ENCODE peak calls at places on chromosomes 16 and 17, in four cellular contexts. One of them, this sample, is unnamed.

GRCh38 chr16:49010396-49010795 is 271.2 kb downstream of the CBLN1 start:
- DNase-seq in WTC11: no peak
- DNase-seq in K562: no peak
- DNase-seq in GM12878: no peak
- DNase-seq in this sample: no peak

GRCh38 chr16:20799599-20799998 is 6.7 kb downstream of the ERI2 start:
- DNase-seq in WTC11: no peak
- DNase-seq in K562: no peak
- DNase-seq in GM12878: no peak
- DNase-seq in this sample: peak; percentile 18

GRCh38 chr17:299546-299945 is 53.1 kb downstream of the RPH3AL start:
- DNase-seq in WTC11: no peak
- DNase-seq in K562: no peak
- DNase-seq in GM12878: no peak
- DNase-seq in this sample: no peak

GRCh38 chr16:79192904-79193303 is 407.6 kb downstream of the MAF start:
- DNase-seq in WTC11: no peak
- DNase-seq in K562: no peak
- DNase-seq in GM12878: no peak
- DNase-seq in this sample: no peak

GRCh38 chr17:2042355-2042929 is 620 bp downstream of the OVCA2 start:
- DNase-seq in WTC11: no peak
- DNase-seq in K562: peak; percentile 22
- DNase-seq in GM12878: no peak
- DNase-seq in this sample: no peak

GRCh38 chr16:17177242-17177967 is 293.4 kb downstream of the XYLT1 start:
- DNase-seq in WTC11: no peak
- DNase-seq in K562: no peak
- DNase-seq in GM12878: no peak
- DNase-seq in this sample: no peak

GRCh38 chr16:66524601-66525164 is 25.2 kb downstream of the TK2 start:
- DNase-seq in WTC11: no peak
- DNase-seq in K562: peak; percentile 52
- DNase-seq in GM12878: peak; percentile 85
- DNase-seq in this sample: no peak

GRCh38 chr16:85842435-85842834 is 42.9 kb downstream of the COX4I1 start:
- DNase-seq in WTC11: no peak
- DNase-seq in K562: no peak
- DNase-seq in GM12878: no peak
- DNase-seq in this sample: no peak

GRCh38 chr17:47915667-47916242 is 19.7 kb downstream of the SP2 start:
- DNase-seq in WTC11: no peak
- DNase-seq in K562: no peak
- DNase-seq in GM12878: no peak
- DNase-seq in this sample: no peak

GRCh38 chr16:5058476-5058875 is 7.3 kb downstream of the C16orf89 start:
- DNase-seq in WTC11: peak; percentile 86
- DNase-seq in K562: no peak
- DNase-seq in GM12878: no peak
- DNase-seq in this sample: peak; percentile 47

GRCh38 chr16:30054959-30055553 is 10.5 kb upstream of the ALDOA start:
- DNase-seq in WTC11: peak; percentile 84
- DNase-seq in K562: peak; percentile 54
- DNase-seq in GM12878: no peak
- DNase-seq in this sample: peak; percentile 62

GRCh38 chr17:77462101-77462500 is 321.3 kb downstream of the SEC14L1 start:
- DNase-seq in WTC11: no peak
- DNase-seq in K562: no peak
- DNase-seq in GM12878: peak; percentile 84
- DNase-seq in this sample: no peak

GRCh38 chr16:31527617-31528287 is at the start of gene AHSP:
- DNase-seq in WTC11: no peak
- DNase-seq in K562: peak; percentile 42
- DNase-seq in GM12878: no peak
- DNase-seq in this sample: no peak

GRCh38 chr17:2083613-2084128 is 28.8 kb downstream of the HIC1 start:
- DNase-seq in WTC11: no peak
- DNase-seq in K562: peak; percentile 20
- DNase-seq in GM12878: peak; percentile 83
- DNase-seq in this sample: peak; percentile 47

GRCh38 chr17:19812407-19812806 is 55.3 kb downstream of the ULK2 start:
- DNase-seq in WTC11: no peak
- DNase-seq in K562: no peak
- DNase-seq in GM12878: no peak
- DNase-seq in this sample: no peak

GRCh38 chr17:78745407-78746088 is 36.5 kb downstream of the CYTH1 start:
- DNase-seq in WTC11: peak; percentile 28
- DNase-seq in K562: no peak
- DNase-seq in GM12878: no peak
- DNase-seq in this sample: peak; percentile 52

GRCh38 chr16:56950881-56951771 is 10.6 kb upstream of the CETP start:
- DNase-seq in WTC11: peak; percentile 72
- DNase-seq in K562: peak; percentile 55
- DNase-seq in GM12878: no peak
- DNase-seq in this sample: peak; percentile 61

GRCh38 chr16:56041556-56042140 is 149.6 kb upstream of the GNAO1 start:
- DNase-seq in WTC11: peak; percentile 71
- DNase-seq in K562: peak; percentile 24
- DNase-seq in GM12878: no peak
- DNase-seq in this sample: peak; percentile 45

DNA sequence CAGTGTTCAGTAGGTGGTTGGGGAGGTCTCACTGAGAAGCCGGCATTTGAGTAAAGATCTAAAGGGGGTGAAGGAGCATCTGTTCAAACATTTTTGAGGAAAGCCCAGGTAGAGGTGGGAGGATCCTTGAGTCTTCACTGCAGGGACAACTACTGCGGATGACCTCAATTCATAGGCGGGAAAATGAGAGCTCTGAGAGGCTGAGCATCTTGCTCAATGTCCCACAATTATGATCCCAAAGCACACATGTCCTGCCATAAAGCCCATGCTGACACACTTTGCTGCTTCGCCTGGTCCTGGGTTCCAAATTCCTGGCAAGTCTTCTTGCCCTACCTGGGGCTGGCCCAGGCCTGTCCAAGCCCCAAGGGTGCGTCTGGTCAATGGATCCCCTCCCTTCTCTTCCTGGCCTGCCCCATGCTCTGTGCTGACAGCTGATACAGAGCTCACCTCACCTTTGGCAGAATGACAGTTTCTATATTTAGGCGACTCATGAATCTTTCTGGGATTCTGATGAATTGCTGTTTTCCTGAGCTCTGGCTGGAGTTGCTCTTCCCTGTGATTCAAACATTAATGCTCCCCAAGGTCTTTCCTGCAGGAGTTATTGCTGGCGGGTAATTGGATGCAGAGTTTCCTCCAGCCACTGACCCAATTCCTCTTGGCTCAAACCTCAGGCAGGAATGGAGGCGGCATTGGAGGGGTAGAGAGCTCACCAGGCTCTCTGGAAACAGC is 129.1 kb downstream of the ASIC2 start:
- DNase-seq in WTC11: no peak
- DNase-seq in K562: no peak
- DNase-seq in GM12878: no peak
- DNase-seq in this sample: no peak
- TF ChIP-seq CBFB in WTC11: no peak
- TF ChIP-seq CBFB in K562: no peak
- TF ChIP-seq CBFB in GM12878: no peak
- TF ChIP-seq CBFB in this sample: no peak

GRCh38 chr16:495127-495748 is 32.3 kb upstream of the CAPN15 start:
- DNase-seq in WTC11: peak; percentile 73
- DNase-seq in K562: peak; percentile 54
- DNase-seq in GM12878: no peak
- DNase-seq in this sample: peak; percentile 59

GRCh38 chr16:491225-491919 is 36.1 kb upstream of the CAPN15 start:
- DNase-seq in WTC11: no peak
- DNase-seq in K562: peak; percentile 57
- DNase-seq in GM12878: no peak
- DNase-seq in this sample: no peak

GRCh38 chr16:490768-491167 is 36.7 kb upstream of the CAPN15 start:
- DNase-seq in WTC11: no peak
- DNase-seq in K562: no peak
- DNase-seq in GM12878: no peak
- DNase-seq in this sample: no peak

GRCh38 chr16:489606-490005 is 37.9 kb upstream of the CAPN15 start:
- DNase-seq in WTC11: no peak
- DNase-seq in K562: no peak
- DNase-seq in GM12878: no peak
- DNase-seq in this sample: no peak

GRCh38 chr16:492211-492875 is 35.2 kb upstream of the CAPN15 start:
- DNase-seq in WTC11: no peak
- DNase-seq in K562: no peak
- DNase-seq in GM12878: no peak
- DNase-seq in this sample: no peak
- TF ChIP-seq CBFB in WTC11: no peak
- TF ChIP-seq CBFB in K562: no peak
- TF ChIP-seq CBFB in GM12878: no peak
- TF ChIP-seq CBFB in this sample: no peak

GRCh38 chr17:32349503-32349853 is 479 bp upstream of the ZNF207 start:
- DNase-seq in WTC11: no peak
- DNase-seq in K562: no peak
- DNase-seq in GM12878: no peak
- DNase-seq in this sample: no peak
- TF ChIP-seq CBFB in WTC11: no peak
- TF ChIP-seq CBFB in K562: no peak
- TF ChIP-seq CBFB in GM12878: no peak
- TF ChIP-seq CBFB in this sample: no peak

DNA sequence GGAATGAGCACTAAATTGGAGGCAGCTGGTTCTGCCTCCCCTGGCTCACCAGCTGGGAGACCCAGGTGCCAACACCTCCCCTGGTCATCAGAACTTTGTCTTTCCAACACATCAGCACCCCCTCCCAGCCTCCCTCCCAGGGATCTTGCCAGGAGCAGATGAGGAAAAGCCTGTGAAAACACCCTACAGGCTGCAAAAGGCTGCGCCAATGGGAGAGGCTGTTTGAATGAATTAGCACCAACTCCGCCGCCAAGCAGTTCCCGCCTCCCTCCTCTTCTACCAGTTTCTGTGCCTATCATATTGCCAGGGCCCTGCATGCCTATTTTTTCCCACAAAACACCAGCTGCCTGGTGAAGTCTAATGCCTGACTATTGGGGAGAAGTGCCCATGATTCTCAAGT is 137.0 kb downstream of the AIPL1 start:
- DNase-seq in WTC11: no peak
- DNase-seq in K562: no peak
- DNase-seq in GM12878: no peak
- DNase-seq in this sample: no peak
- TF ChIP-seq CBFB in WTC11: no peak
- TF ChIP-seq CBFB in K562: no peak
- TF ChIP-seq CBFB in GM12878: no peak
- TF ChIP-seq CBFB in this sample: no peak

GRCh38 chr16:64453643-64454042 is 668.2 kb downstream of the CDH11 start:
- DNase-seq in WTC11: no peak
- DNase-seq in K562: no peak
- DNase-seq in GM12878: no peak
- DNase-seq in this sample: no peak

GRCh38 chr16:64445649-64446048 is 676.2 kb downstream of the CDH11 start:
- DNase-seq in WTC11: no peak
- DNase-seq in K562: no peak
- DNase-seq in GM12878: no peak
- DNase-seq in this sample: no peak

GRCh38 chr16:64452446-64452845 is 669.4 kb downstream of the CDH11 start:
- DNase-seq in WTC11: no peak
- DNase-seq in K562: no peak
- DNase-seq in GM12878: no peak
- DNase-seq in this sample: no peak

GRCh38 chr16:64449511-64449910 is 672.4 kb downstream of the CDH11 start:
- DNase-seq in WTC11: no peak
- DNase-seq in K562: no peak
- DNase-seq in GM12878: no peak
- DNase-seq in this sample: no peak

DNA sequence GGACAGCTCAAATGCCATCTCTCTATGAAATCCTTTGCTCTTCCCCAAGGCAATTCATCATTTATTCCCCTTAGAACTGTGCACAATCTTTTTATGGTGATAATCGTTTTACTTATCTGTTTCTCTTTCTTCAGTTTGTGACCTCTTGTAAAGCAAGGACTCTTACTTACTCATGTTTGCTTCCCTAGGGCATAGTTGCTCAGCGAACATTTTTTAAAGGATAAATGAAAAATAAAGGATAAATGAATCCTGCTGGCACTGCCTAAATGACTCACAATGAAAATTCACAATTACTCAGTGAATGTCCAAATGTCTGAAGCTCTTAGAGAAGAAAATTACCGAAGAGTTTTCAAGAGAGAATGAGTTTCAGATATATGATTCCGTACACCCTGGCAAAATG is 671.7 kb downstream of the CDH11 start:
- DNase-seq in WTC11: no peak
- DNase-seq in K562: no peak
- DNase-seq in GM12878: no peak
- DNase-seq in this sample: no peak
- TF ChIP-seq CBFB in WTC11: no peak
- TF ChIP-seq CBFB in K562: no peak
- TF ChIP-seq CBFB in GM12878: no peak
- TF ChIP-seq CBFB in this sample: no peak

GRCh38 chr17:55266051-55266957 is 1.5 kb downstream of the HLF start:
- DNase-seq in WTC11: peak; percentile 22
- DNase-seq in K562: no peak
- DNase-seq in GM12878: no peak
- DNase-seq in this sample: peak; percentile 64

GRCh38 chr17:55264273-55264639 is 504 bp upstream of the HLF start:
- DNase-seq in WTC11: no peak
- DNase-seq in K562: no peak
- DNase-seq in GM12878: no peak
- DNase-seq in this sample: no peak

GRCh38 chr17:55264640-55265298 is at the start of gene HLF:
- DNase-seq in WTC11: peak; percentile 64
- DNase-seq in K562: peak; percentile 94
- DNase-seq in GM12878: no peak
- DNase-seq in this sample: peak; percentile 76

GRCh38 chr17:55266958-55267688 is 2.4 kb downstream of the HLF start:
- DNase-seq in WTC11: no peak
- DNase-seq in K562: no peak
- DNase-seq in GM12878: no peak
- DNase-seq in this sample: no peak

DNA sequence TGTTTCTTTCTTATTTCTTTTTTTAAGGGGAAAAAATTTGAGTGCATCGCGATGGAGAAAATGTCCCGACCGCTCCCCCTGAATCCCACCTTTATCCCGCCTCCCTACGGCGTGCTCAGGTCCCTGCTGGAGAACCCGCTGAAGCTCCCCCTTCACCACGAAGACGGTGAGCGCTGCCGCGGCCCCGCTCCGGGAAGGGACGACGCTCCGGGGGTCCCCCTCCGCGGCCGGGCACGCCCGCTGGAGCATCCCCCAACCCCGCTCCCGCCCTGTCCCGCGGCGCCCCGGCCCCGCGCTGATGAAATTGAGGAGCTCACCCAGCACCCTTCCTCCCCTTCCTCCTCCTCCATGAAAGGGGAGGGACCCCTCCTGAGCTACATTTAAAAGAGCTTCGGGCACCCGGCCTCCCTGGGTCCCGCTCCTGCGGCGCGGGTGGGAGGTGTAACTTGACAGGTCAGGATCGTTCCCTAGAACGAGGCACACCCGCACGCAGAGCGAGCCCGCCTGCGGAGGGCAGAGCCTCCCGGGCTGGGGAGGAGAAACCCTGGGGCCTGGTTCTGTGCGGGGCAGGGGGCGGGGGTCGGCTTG is 768 bp downstream of the HLF start:
- DNase-seq in WTC11: peak; percentile 23
- DNase-seq in K562: peak; percentile 14
- DNase-seq in GM12878: no peak
- DNase-seq in this sample: no peak
- TF ChIP-seq CBFB in WTC11: no peak
- TF ChIP-seq CBFB in K562: no peak
- TF ChIP-seq CBFB in GM12878: no peak
- TF ChIP-seq CBFB in this sample: no peak